ENCODE peak calls at places on chromosomes 7 and 10, in seven cellular contexts. C, O, E, H, S, K and G are unnamed samples.

GRCh38 chr10:118423800-118424479 is 81.8 kb upstream of the FAM204A start:
- DNase-seq in C (peak; percentile 81), O (peak; percentile 62), E (peak; percentile 70), H (peak; percentile 55), S (peak; percentile 88), K (peak; percentile 93), G (peak; percentile 30)

GRCh38 chr10:123847686-123848432 is 43.7 kb downstream of the CPXM2 start:
- DNase-seq in E (no peak), H (no peak), K (no peak), S (no peak), C (no peak), O (no peak), G (no peak)

GRCh38 chr7:96720843-96721242 is 11.2 kb upstream of the SEM1 start:
- DNase-seq in O (no peak), K (no peak), E (no peak), H (no peak), C (peak; percentile 18), S (no peak), G (no peak)

GRCh38 chr7:1562611-1563051 is 6.6 kb upstream of the TMEM184A start:
- DNase-seq in K (no peak), H (no peak), O (no peak), S (no peak), C (peak; percentile 59), E (no peak), G (no peak)

GRCh38 chr10:21372651-21373410 is 152.7 kb downstream of the SKIDA1 start:
- DNase-seq in E (peak; percentile 16), K (peak; percentile 78), S (peak; percentile 78), O (no peak), H (peak; percentile 42), C (peak; percentile 92), G (peak; percentile 13)

GRCh38 chr10:3487228-3487627 is 297.8 kb downstream of the KLF6 start:
- DNase-seq in E (no peak), K (no peak), S (no peak), H (no peak), O (no peak), C (no peak), G (no peak)

GRCh38 chr10:35005868-35006267 is 84.3 kb downstream of the CUL2 start:
- DNase-seq in O (no peak), S (no peak), K (no peak), C (peak; percentile 91), H (no peak), E (no peak), G (no peak)

GRCh38 chr7:38518516-38518915 is 112.7 kb downstream of the AMPH start:
- DNase-seq in H (no peak), C (no peak), E (no peak), S (no peak), O (no peak), K (no peak), G (no peak)

GRCh38 chr10:24513155-24513554 is 210.5 kb downstream of the ARHGAP21 start:
- DNase-seq in S (no peak), O (no peak), C (peak; percentile 54), H (no peak), K (no peak), E (no peak), G (no peak)

GRCh38 chr7:73705551-73705920 is 13.9 kb downstream of the STX1A start:
- DNase-seq in O (no peak), S (no peak), E (no peak), C (no peak), K (no peak), H (no peak), G (no peak)

GRCh38 chr7:82631998-82632397 is 188.4 kb upstream of the CACNA2D1 start:
- DNase-seq in E (no peak), O (no peak), C (peak; percentile 40), K (no peak), H (no peak), S (no peak), G (no peak)

GRCh38 chr7:43535810-43536585 is 46.9 kb upstream of the STK17A start:
- DNase-seq in E (peak; percentile 19), S (no peak), K (no peak), C (peak; percentile 94), O (no peak), H (no peak), G (no peak)

GRCh38 chr10:71448146-71448545 is 51.4 kb downstream of the CDH23 start:
- DNase-seq in O (no peak), H (no peak), C (no peak), S (no peak), K (no peak), E (no peak), G (no peak)

GRCh38 chr10:89954787-89955566 is 253.6 kb downstream of the KIF20B start:
- DNase-seq in C (peak; percentile 37), S (no peak), H (no peak), O (no peak), K (no peak), E (no peak), G (no peak)

GRCh38 chr10:31622993-31623392 is 304.0 kb downstream of the ZEB1 start:
- DNase-seq in E (no peak), S (no peak), C (peak; percentile 85), O (no peak), K (no peak), H (no peak), G (no peak)

GRCh38 chr7:19016140-19016539 is 101.3 kb downstream of the TWIST1 start:
- DNase-seq in K (no peak), C (peak; percentile 25), H (no peak), O (no peak), S (no peak), E (no peak), G (no peak)

GRCh38 chr10:133422223-133422820 is 2.1 kb downstream of the SPRN start:
- DNase-seq in O (no peak), H (no peak), E (no peak), S (no peak), C (no peak), K (no peak), G (no peak)

GRCh38 chr10:63264852-63265617 is 131.9 kb downstream of the NRBF2 start:
- DNase-seq in K (no peak), C (peak; percentile 76), S (peak; percentile 59), H (peak; percentile 25), O (no peak), E (no peak), G (no peak)

GRCh38 chr10:61821153-61821552 is 80.3 kb upstream of the ARID5B start:
- DNase-seq in C (no peak), S (no peak), K (no peak), E (no peak), O (no peak), H (no peak), G (no peak)

GRCh38 chr10:61815505-61815904 is 86.0 kb upstream of the ARID5B start:
- DNase-seq in O (no peak), C (no peak), H (no peak), S (no peak), K (no peak), E (no peak), G (no peak)

GRCh38 chr10:61822096-61822495 is 79.4 kb upstream of the ARID5B start:
- DNase-seq in O (no peak), S (no peak), C (no peak), E (no peak), H (no peak), K (no peak), G (no peak)

GRCh38 chr10:61822781-61823230 is 78.7 kb upstream of the ARID5B start:
- DNase-seq in E (no peak), O (no peak), S (no peak), C (no peak), H (no peak), K (no peak), G (no peak)

GRCh38 chr10:61819208-61819607 is 82.3 kb upstream of the ARID5B start:
- DNase-seq in H (no peak), C (no peak), K (no peak), O (no peak), S (no peak), E (no peak), G (no peak)
- TF ChIP-seq CTCF in H (no peak), C (no peak), K (peak; percentile 19), O (no peak), S (peak; percentile 27), E (no peak), G (no peak)

GRCh38 chr10:43594944-43595589 is 11.2 kb upstream of the ZNF485 start:
- DNase-seq in O (peak; percentile 46), S (peak; percentile 64), C (peak; percentile 57), E (no peak), K (no peak), H (no peak), G (no peak)

GRCh38 chr10:43596546-43596945 is 9.7 kb upstream of the ZNF485 start:
- DNase-seq in C (no peak), E (no peak), H (no peak), K (no peak), O (no peak), S (no peak), G (no peak)

GRCh38 chr10:43599333-43599732 is 6.9 kb upstream of the ZNF485 start:
- DNase-seq in E (no peak), H (no peak), O (no peak), C (no peak), S (no peak), K (no peak), G (no peak)

GRCh38 chr10:43598447-43598846 is 7.8 kb upstream of the ZNF485 start:
- DNase-seq in S (no peak), C (peak; percentile 59), H (no peak), O (no peak), E (no peak), K (no peak), G (no peak)

DNA sequence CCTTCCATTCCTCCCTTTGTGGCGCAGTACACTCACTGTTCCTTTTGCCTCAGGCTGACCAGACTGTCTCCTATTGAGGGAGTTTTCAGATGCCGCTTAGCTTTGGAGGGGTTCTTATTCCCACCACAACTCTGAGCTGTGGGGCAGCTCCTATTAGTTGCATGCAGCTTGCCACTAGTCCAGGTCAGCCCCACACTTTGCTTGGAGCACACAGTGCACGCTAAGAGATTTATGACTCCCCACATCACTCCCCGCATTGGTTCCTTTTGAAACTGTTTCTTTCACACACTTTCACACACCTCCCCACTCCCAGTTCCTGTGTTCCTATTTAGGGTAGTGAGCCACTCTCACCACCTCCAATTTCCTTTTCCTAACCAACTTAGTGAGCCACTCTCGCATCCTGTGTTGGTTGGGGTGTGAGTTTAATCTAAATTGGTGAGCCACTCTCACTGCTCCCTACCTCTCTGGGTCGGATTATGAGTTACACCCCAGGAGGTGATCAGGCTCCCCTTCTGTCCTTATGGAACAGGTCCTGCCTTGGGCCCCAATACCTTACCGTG is 10.4 kb upstream of the ZNF485 start:
- DNase-seq in H (no peak), C (no peak), E (no peak), O (no peak), K (no peak), S (no peak), G (no peak)
- H3K9me3 ChIP-seq in H (no peaks in the 10 kb centered on the region), C (no peaks in the 10 kb centered on the region), E (no peaks in the 10 kb centered on the region), O (no peaks in the 10 kb centered on the region), K (peaks cover 20% of the 10 kb centered on the region), S (peaks cover 9% of the 10 kb centered on the region), G (peaks cover 14% of the 10 kb centered on the region)

DNA sequence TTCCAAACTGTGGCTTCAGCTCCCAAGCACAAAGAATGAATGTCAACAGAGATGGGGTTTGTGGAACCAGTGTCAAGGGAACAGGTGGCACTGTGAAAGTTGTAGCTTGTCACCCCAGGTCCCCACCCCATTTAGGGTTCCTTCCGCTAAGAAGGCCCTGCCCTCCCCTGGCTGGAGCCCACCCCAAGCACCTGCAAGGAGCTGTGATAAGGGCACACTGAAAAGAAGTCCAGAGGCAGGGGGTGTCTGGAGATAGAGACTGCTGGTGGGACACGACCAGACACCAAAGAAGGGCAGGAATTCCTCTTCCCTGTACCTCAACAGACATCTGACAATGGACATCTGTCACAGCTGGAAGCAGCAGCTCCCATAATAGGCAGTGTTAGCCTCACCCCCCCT is 4.5 kb downstream of the GRID1 start:
- DNase-seq in E (no peak), O (no peak), C (no peak), K (no peak), S (no peak), H (no peak), G (no peak)
- H3K27me3 ChIP-seq in E (peaks cover 58% of the 10 kb centered on the region), O (peaks cover 46% of the 10 kb centered on the region), C (peaks cover 29% of the 10 kb centered on the region), K (no peaks in the 10 kb centered on the region), S (peaks cover 6% of the 10 kb centered on the region), H (no peaks in the 10 kb centered on the region), G (peaks cover 39% of the 10 kb centered on the region)

GRCh38 chr7:105738133-105738532 is 138.3 kb downstream of the ATXN7L1 start:
- DNase-seq in C (no peak), E (no peak), S (no peak), K (no peak), H (no peak), O (no peak), G (no peak)
- TF ChIP-seq CTCF in C (no peak), E (no peak), S (peak; percentile 34), K (no peak), H (no peak), O (no peak), G (no peak)